ENCODE peak calls at places on chromosomes 6 and 20, in four cellular contexts. D, T, X and K are unnamed samples.

GRCh38 chr6:4587171-4587570 is 189.0 kb upstream of the CDYL start:
- DNase-seq in X (no peak), T (no peak), D (no peak), K (no peak)

GRCh38 chr20:17498641-17499040 is 32.5 kb downstream of the BFSP1 start:
- DNase-seq in X (no peak), T (no peak), D (no peak), K (no peak)

GRCh38 chr6:6586671-6587526 is 1.6 kb upstream of the LY86 start:
- DNase-seq in X (no peak), T (no peak), D (peak; percentile 95), K (no peak)

GRCh38 chr6:17476506-17476905 is 83.1 kb downstream of the CAP2 start:
- DNase-seq in X (no peak), T (no peak), D (no peak), K (no peak)

GRCh38 chr20:1304711-1305515 is 24.0 kb downstream of the SDCBP2 start:
- DNase-seq in X (no peak), T (peak; percentile 12), D (no peak), K (no peak)

GRCh38 chr6:167058261-167058660 is 59.1 kb downstream of the CEP43 start:
- DNase-seq in X (no peak), D (no peak), T (no peak), K (no peak)

GRCh38 chr6:135938588-135939215 is 87.2 kb downstream of the PDE7B start:
- DNase-seq in D (no peak), X (peak; percentile 8), T (peak; percentile 32), K (peak; percentile 64)

GRCh38 chr20:78338-78737 is 9.1 kb upstream of the DEFB125 start:
- DNase-seq in T (no peak), X (no peak), D (no peak), K (no peak)

GRCh38 chr20:50932881-50933280 is 1.6 kb upstream of the ADNP start:
- DNase-seq in D (no peak), T (no peak), X (no peak), K (no peak)

GRCh38 chr6:13526718-13527668 is 39.6 kb upstream of the GFOD1 start:
- DNase-seq in X (no peak), D (peak; percentile 69), T (no peak), K (no peak)

GRCh38 chr20:4068708-4069107 is 53.4 kb upstream of the RNF24 start:
- DNase-seq in D (no peak), X (no peak), T (peak; percentile 79), K (no peak)

GRCh38 chr20:34473262-34473883 is 42.8 kb upstream of the DYNLRB1 start:
- DNase-seq in T (peak; percentile 68), X (peak; percentile 72), D (no peak), K (peak; percentile 71)

GRCh38 chr6:40923326-40923725 is 115.7 kb downstream of the UNC5CL start:
- DNase-seq in D (no peak), T (peak; percentile 6), X (no peak), K (peak; percentile 18)

GRCh38 chr6:192313-192664 is 100.0 kb upstream of the DUSP22 start:
- DNase-seq in X (no peak), D (no peak), T (no peak), K (no peak)

GRCh38 chr6:14797875-14798593 is 447.8 kb upstream of the JARID2 start:
- DNase-seq in D (no peak), T (no peak), X (no peak), K (no peak)

GRCh38 chr20:42963796-42964195 is 225.9 kb downstream of the PTPRT start:
- DNase-seq in D (no peak), X (no peak), T (no peak), K (no peak)

GRCh38 chr6:158016571-158017383 is 35.1 kb downstream of the SYNJ2 start:
- DNase-seq in X (no peak), T (no peak), D (no peak), K (no peak)

GRCh38 chr20:2332711-2333110 is 36.9 kb downstream of the TGM3 start:
- DNase-seq in D (no peak), X (no peak), T (no peak), K (no peak)

GRCh38 chr20:34544109-34544793 is 14.3 kb upstream of the MAP1LC3A start:
- DNase-seq in T (no peak), D (no peak), X (no peak), K (peak; percentile 69)

GRCh38 chr6:42572523-42572922 is 8.7 kb downstream of the UBR2 start:
- DNase-seq in T (no peak), X (no peak), D (peak; percentile 87), K (no peak)

GRCh38 chr6:17556014-17556413 is 44.1 kb upstream of the FAM8A1 start:
- DNase-seq in X (no peak), D (no peak), T (no peak), K (no peak)

GRCh38 chr20:35952480-35953410 is 1.6 kb downstream of the SCAND1 start:
- DNase-seq in T (peak; percentile 45), D (no peak), X (peak; percentile 66), K (peak; percentile 21)

GRCh38 chr6:42367353-42368011 is 84.2 kb downstream of the TRERF1 start:
- DNase-seq in D (peak; percentile 59), X (no peak), T (peak; percentile 19), K (no peak)

GRCh38 chr6:149423946-149424440 is 23.9 kb downstream of the SUMO4 start:
- DNase-seq in X (no peak), T (no peak), D (no peak), K (no peak)

GRCh38 chr20:38303908-38304379 is at the start of gene BPI:
- DNase-seq in D (no peak), T (peak; percentile 12), X (no peak), K (no peak)

GRCh38 chr20:45758096-45758495 is 33.6 kb downstream of the WFDC3 start:
- DNase-seq in X (no peak), T (no peak), D (no peak), K (no peak)

GRCh38 chr6:31651602-31652191 is 764 bp downstream of the BAG6 start:
- DNase-seq in T (peak; percentile 94), X (peak; percentile 89), D (no peak), K (peak; percentile 90)

GRCh38 chr20:22578221-22579118 is 5.9 kb downstream of the FOXA2 start:
- DNase-seq in T (no peak), D (no peak), X (peak; percentile 76), K (no peak)
- TF ChIP-seq EZH2 in T (no peak), D (no peak), X (no peak), K (peak; percentile 78)

GRCh38 chr6:10397756-10398438 is 17.0 kb downstream of the TFAP2A start:
- DNase-seq in X (no peak), T (no peak), D (no peak), K (no peak)
- TF ChIP-seq JUNB in X (no peak), T (no peak), D (no peak), K (no peak)

GRCh38 chr20:21709535-21709904 is 4.1 kb downstream of the PAX1 start:
- DNase-seq in D (no peak), X (no peak), T (no peak), K (no peak)

GRCh38 chr20:21707999-21708737 is 2.7 kb downstream of the PAX1 start:
- DNase-seq in X (no peak), D (no peak), T (no peak), K (peak; percentile 36)

GRCh38 chr20:21707267-21707666 is 1.8 kb downstream of the PAX1 start:
- DNase-seq in X (no peak), T (no peak), D (no peak), K (no peak)

GRCh38 chr20:21710341-21710740 is 4.9 kb downstream of the PAX1 start:
- DNase-seq in X (no peak), D (no peak), T (no peak), K (no peak)

GRCh38 chr20:21708738-21709534 is 3.5 kb downstream of the PAX1 start:
- DNase-seq in X (no peak), T (no peak), D (no peak), K (peak; percentile 47)
- TF ChIP-seq EZH2 in X (no peak), T (no peak), D (no peak), K (peak; percentile 96)

GRCh38 chr20:62922451-62922921 is 3.8 kb downstream of the DIDO1 start:
- DNase-seq in D (no peak), T (no peak), X (no peak), K (no peak)
- TF ChIP-seq JUNB in D (no peak), T (no peak), X (no peak), K (no peak)

GRCh38 chr6:51394061-51394460 is 575.4 kb downstream of the TFAP2B start:
- DNase-seq in T (no peak), X (peak; percentile 41), D (no peak), K (no peak)
- TF ChIP-seq EZH2 in T (no peak), X (no peak), D (no peak), K (no peak)

DNA sequence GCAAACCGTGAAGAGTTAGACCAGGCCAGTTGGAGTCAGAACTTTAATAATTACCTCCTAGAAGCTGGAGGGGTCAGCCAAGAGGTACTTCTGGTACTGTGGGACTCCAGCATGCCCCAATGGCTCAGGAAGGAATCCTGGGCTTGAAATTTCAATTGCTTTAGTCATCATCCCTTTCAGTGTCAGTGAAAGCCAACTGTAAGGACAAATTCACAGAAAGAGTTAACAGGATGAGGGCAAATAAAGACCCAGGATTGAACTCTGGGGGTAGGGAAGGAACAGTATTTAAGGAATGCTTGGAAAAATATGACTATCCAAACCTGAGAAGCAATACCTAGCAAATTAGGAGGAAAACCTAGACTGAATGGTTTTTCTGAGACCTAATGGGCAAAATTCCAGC is 735.1 kb upstream of the MARCKS start:
- DNase-seq in T (no peak), D (no peak), X (peak; percentile 25), K (peak; percentile 74)
- TF ChIP-seq JUNB in T (no peak), D (no peak), X (no peak), K (no peak)

DNA sequence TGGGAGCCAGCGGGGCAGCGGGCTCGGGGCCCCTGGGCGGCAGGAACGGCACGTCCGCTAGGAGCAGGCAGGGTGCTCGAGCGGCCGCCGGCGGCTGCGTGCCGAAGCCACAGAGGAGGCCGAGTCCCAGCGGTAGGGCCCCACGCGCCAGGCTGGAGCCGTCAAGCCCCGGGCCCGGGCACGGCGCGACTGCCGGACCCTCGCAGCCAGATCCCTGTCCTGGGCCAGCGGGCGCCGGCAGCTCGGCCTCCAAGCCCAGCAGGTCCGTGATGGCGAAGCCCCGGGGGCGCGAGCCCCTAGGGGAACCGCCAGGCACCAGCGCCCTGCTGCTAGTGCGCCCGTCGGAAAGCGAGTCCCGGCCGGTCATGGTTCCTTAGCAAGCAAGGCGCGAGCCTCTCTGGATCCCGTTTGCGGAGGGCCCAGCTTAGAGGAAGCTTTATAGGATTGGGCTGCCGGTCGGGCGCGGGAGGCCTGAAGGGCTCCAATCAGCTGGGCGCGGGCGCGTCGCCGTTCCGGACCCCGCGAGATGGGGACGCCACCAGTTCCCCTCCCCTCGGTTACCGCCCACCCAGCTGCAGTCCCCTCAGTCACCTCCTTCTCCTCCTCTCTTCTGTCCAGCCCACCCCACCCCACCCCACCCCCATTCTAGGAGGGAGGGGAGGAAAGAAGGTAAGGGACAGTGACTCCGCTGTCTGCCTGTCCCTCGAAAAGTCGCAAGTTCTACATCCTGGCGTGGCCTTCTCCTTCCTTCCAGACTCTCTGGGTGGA is at the start of gene VSX1:
- DNase-seq in D (no peak), T (no peak), X (no peak), K (peak; percentile 70)
- TF ChIP-seq EZH2 in D (no peak), T (no peak), X (no peak), K (no peak)

DNA sequence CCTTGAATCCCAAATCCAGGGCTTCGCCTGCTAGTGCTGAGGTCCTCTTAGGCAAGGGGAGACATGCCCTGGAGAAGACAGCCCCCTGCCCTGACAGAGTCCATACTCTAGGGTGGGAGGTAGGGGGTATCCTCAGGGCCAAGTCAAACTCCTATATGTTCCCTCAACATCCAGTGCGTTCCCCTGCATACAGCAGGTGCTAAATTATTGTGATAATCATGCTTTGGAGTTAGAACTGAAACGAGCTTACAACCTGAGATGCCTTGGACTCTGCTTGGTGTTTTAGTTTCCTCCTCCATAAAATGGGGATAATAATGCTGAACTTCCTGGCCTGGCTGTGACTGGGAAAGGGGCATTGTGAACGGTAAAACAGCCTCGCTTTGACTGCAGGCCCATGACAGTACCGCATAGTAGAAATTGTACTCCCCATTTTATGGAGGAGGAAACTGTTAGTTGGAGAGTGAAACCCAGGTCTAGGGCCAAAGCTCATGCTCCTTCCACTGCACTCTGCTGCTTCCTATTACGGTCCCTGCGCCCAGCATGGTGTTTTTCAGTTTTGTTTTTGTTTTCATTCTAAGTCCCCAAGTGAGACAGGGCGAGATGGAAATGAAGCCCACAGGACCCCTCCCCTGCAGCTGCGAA is 162.4 kb downstream of the VEGFA start:
- DNase-seq in D (no peak), T (no peak), X (no peak), K (no peak)
- TF ChIP-seq JUNB in D (no peak), T (no peak), X (no peak), K (no peak)